ENCODE peak calls at places on chromosome 1, in four cellular contexts. One of them, this sample, is unnamed.

GRCh38 chr1:165350861-165351260 is 5.7 kb downstream of the LMX1A start:
- DNase-seq in tibial nerve: no peak
- DNase-seq in choroid plexus epithelial cell: no peak
- DNase-seq in Calu3: no peak
- DNase-seq in this sample: no peak

GRCh38 chr1:81305997-81306452 is 494.7 kb upstream of the ADGRL2 start:
- DNase-seq in tibial nerve: peak; percentile 5
- DNase-seq in choroid plexus epithelial cell: peak; percentile 76
- DNase-seq in Calu3: peak; percentile 11
- DNase-seq in this sample: peak; percentile 28

GRCh38 chr1:170205301-170205700 is 59.5 kb downstream of the NTMT2 start:
- DNase-seq in tibial nerve: no peak
- DNase-seq in choroid plexus epithelial cell: no peak
- DNase-seq in Calu3: no peak
- DNase-seq in this sample: peak; percentile 13

GRCh38 chr1:154812911-154813816 is 56.9 kb downstream of the KCNN3 start:
- DNase-seq in tibial nerve: no peak
- DNase-seq in choroid plexus epithelial cell: peak; percentile 47
- DNase-seq in Calu3: no peak
- DNase-seq in this sample: peak; percentile 94

GRCh38 chr1:40151457-40152079 is 9.6 kb upstream of the RLF start:
- DNase-seq in tibial nerve: no peak
- DNase-seq in choroid plexus epithelial cell: no peak
- DNase-seq in Calu3: no peak
- DNase-seq in this sample: no peak

GRCh38 chr1:169941982-169942830 is 48.5 kb upstream of the SCYL3 start:
- DNase-seq in tibial nerve: no peak
- DNase-seq in choroid plexus epithelial cell: peak; percentile 53
- DNase-seq in Calu3: no peak
- DNase-seq in this sample: peak; percentile 33

GRCh38 chr1:221098462-221099406 is 219.5 kb downstream of the HLX start:
- DNase-seq in tibial nerve: no peak
- DNase-seq in choroid plexus epithelial cell: no peak
- DNase-seq in Calu3: no peak
- DNase-seq in this sample: peak; percentile 53

GRCh38 chr1:180863158-180863775 is 49.4 kb upstream of the KIAA1614 start:
- DNase-seq in tibial nerve: peak; percentile 81
- DNase-seq in choroid plexus epithelial cell: peak; percentile 75
- DNase-seq in Calu3: peak; percentile 52
- DNase-seq in this sample: peak; percentile 81

GRCh38 chr1:7575041-7575400 is 196.1 kb upstream of the VAMP3 start:
- DNase-seq in tibial nerve: no peak
- DNase-seq in choroid plexus epithelial cell: no peak
- DNase-seq in Calu3: no peak
- DNase-seq in this sample: no peak

GRCh38 chr1:51642739-51643142 is 25.8 kb downstream of the OSBPL9 start:
- DNase-seq in tibial nerve: peak; percentile 63
- DNase-seq in choroid plexus epithelial cell: peak; percentile 97
- DNase-seq in Calu3: no peak
- DNase-seq in this sample: peak; percentile 69

GRCh38 chr1:170537798-170538503 is 6.0 kb downstream of the GORAB start:
- DNase-seq in tibial nerve: no peak
- DNase-seq in choroid plexus epithelial cell: peak; percentile 84
- DNase-seq in Calu3: peak; percentile 20
- DNase-seq in this sample: peak; percentile 49

GRCh38 chr1:165143437-165144065 is 213.0 kb downstream of the LMX1A start:
- DNase-seq in tibial nerve: no peak
- DNase-seq in choroid plexus epithelial cell: no peak
- DNase-seq in Calu3: peak; percentile 76
- DNase-seq in this sample: peak; percentile 62

GRCh38 chr1:192929606-192930005 is 120.8 kb downstream of the RGS2 start:
- DNase-seq in tibial nerve: no peak
- DNase-seq in choroid plexus epithelial cell: no peak
- DNase-seq in Calu3: no peak
- DNase-seq in this sample: no peak

GRCh38 chr1:112524251-112524650 is 15.5 kb downstream of the WNT2B start:
- DNase-seq in tibial nerve: no peak
- DNase-seq in choroid plexus epithelial cell: peak; percentile 97
- DNase-seq in Calu3: no peak
- DNase-seq in this sample: no peak
- TF ChIP-seq CTCF in tibial nerve: no peak
- TF ChIP-seq CTCF in choroid plexus epithelial cell: peak; percentile 21
- TF ChIP-seq CTCF in Calu3: no peak
- TF ChIP-seq CTCF in this sample: no peak

DNA sequence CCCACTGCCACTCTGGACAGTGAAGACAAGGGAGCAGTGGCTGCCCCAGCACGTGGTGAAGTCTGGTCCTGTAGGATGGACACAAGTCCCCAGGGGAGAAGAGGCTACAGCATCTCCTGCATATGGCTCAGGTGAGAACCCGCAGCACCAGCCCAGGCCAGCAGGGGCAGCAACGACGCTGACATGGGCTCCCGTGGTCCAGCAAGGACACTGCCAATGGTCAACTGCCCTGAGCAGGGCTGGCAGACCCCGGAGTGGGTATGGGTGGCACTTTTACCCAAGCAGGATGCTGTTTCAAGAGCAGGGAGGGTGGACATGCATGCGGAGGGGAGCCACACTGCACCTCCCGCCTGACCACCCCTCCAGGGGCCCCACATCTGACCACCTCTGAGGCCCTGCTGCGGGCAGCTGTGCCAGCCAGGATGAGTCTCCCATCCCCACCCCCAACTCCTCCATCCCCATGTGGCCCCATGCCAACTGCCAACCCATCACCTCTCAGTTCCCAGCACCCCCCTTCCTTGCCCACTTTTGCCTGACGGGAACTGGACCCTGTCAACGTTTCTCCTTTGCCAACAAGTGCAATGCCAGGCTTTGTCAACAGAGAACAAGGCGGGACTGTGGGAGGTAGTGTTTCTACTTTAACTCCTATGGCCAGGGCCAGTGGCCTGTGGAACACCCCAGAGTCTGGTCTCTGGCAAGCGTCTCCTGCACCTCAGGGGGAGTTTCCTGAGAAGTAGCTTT is 8.6 kb downstream of the MORN1 start:
- DNase-seq in tibial nerve: no peak
- DNase-seq in choroid plexus epithelial cell: peak; percentile 56
- DNase-seq in Calu3: peak; percentile 61
- DNase-seq in this sample: peak; percentile 42
- TF ChIP-seq CTCF in tibial nerve: peak; percentile 28
- TF ChIP-seq CTCF in choroid plexus epithelial cell: peak; percentile 73
- TF ChIP-seq CTCF in Calu3: peak; percentile 20
- TF ChIP-seq CTCF in this sample: peak; percentile 27

DNA sequence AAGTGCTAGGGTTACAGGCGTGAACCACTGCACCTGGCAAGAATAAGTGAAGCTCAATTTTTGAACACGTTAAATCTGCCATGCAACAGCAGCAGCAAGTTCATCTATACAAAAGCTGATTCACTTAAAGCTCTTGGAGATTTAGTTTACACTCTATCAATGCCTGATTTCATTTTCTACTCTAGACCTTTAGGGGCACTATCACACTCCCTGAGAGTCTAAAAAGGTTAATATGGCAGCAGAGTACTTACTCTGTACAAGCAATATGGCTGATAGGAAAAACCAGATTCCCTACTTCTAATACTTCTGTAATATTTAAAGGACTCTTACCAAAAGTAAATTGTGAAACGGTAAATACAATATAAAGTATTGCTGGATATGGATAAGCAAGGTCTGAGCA is 4.8 kb downstream of the RBM34 start:
- DNase-seq in tibial nerve: no peak
- DNase-seq in choroid plexus epithelial cell: no peak
- DNase-seq in Calu3: no peak
- DNase-seq in this sample: no peak
- TF ChIP-seq CTCF in tibial nerve: no peak
- TF ChIP-seq CTCF in choroid plexus epithelial cell: no peak
- TF ChIP-seq CTCF in Calu3: no peak
- TF ChIP-seq CTCF in this sample: no peak

GRCh38 chr1:36446261-36446660 is 4.0 kb downstream of the OSCP1 start:
- DNase-seq in tibial nerve: no peak
- DNase-seq in choroid plexus epithelial cell: peak; percentile 45
- DNase-seq in Calu3: no peak
- DNase-seq in this sample: no peak
- TF ChIP-seq CTCF in tibial nerve: no peak
- TF ChIP-seq CTCF in choroid plexus epithelial cell: peak; percentile 73
- TF ChIP-seq CTCF in Calu3: no peak
- TF ChIP-seq CTCF in this sample: no peak